ENCODE peak calls at places on chromosomes 1 and 21, in five cellular contexts. G is fibroblast of mammary gland, I is SJSA1, V is AG04450, D is tibial nerve. F is an unnamed sample.
A peak's percentile ranks its signal among the peaks of the same experiment; 100 is the strongest.

GRCh38 chr1:89844236-89844807 is 23.5 kb downstream of the LRRC8D start:
- DNase-seq in G (no peak), I (no peak), V (no peak), D (no peak), F (no peak)

GRCh38 chr1:92804721-92805169 is 19.8 kb upstream of the EVI5 start:
- DNase-seq in G (peak; percentile 87), I (peak; percentile 87), V (peak; percentile 95), D (no peak), F (no peak)

GRCh38 chr1:201347498-201348210 is 29.8 kb downstream of the TNNT2 start:
- DNase-seq in G (no peak), I (no peak), V (no peak), D (no peak), F (no peak)

GRCh38 chr1:206685749-206686485 is 1.2 kb downstream of the MAPKAPK2 start:
- DNase-seq in G (peak; percentile 70), I (peak; percentile 73), V (no peak), D (no peak), F (peak; percentile 70)

GRCh38 chr1:47211796-47212269 is 20.2 kb downstream of the TAL1 start:
- DNase-seq in G (no peak), I (no peak), V (no peak), D (no peak), F (no peak)

GRCh38 chr21:39037807-39038405 is 145.3 kb downstream of the PSMG1 start:
- DNase-seq in G (peak; percentile 25), I (no peak), V (no peak), D (no peak), F (peak; percentile 36)

GRCh38 chr21:28235169-28235892 is 757.3 kb downstream of the LTN1 start:
- DNase-seq in G (no peak), I (no peak), V (no peak), D (no peak), F (peak; percentile 9)

GRCh38 chr1:84077476-84078107 is 66.5 kb upstream of the PRKACB start:
- DNase-seq in G (peak; percentile 55), I (peak; percentile 78), V (no peak), D (peak; percentile 26), F (peak; percentile 85)

GRCh38 chr1:75640137-75640536 is 29.2 kb upstream of the SLC44A5 start:
- DNase-seq in G (no peak), I (no peak), V (no peak), D (no peak), F (no peak)

GRCh38 chr1:85573348-85573747 is 7.2 kb upstream of the CCN1 start:
- DNase-seq in G (no peak), I (no peak), V (no peak), D (no peak), F (no peak)

GRCh38 chr1:156402621-156403020 is 33.6 kb downstream of the RHBG start:
- DNase-seq in G (no peak), I (no peak), V (no peak), D (no peak), F (no peak)

GRCh38 chr1:198096390-198096789 is 60.4 kb upstream of the NEK7 start:
- DNase-seq in G (no peak), I (no peak), V (no peak), D (no peak), F (no peak)

GRCh38 chr1:30106125-30106524 is 617.3 kb downstream of the MATN1 start:
- DNase-seq in G (peak; percentile 17), I (peak; percentile 70), V (no peak), D (no peak), F (peak; percentile 88)

GRCh38 chr1:158998781-158999161 is 10.9 kb upstream of the IFI16 start:
- DNase-seq in G (peak; percentile 68), I (peak; percentile 56), V (peak; percentile 18), D (peak; percentile 54), F (peak; percentile 31)

GRCh38 chr1:159000070-159000409 is 9.7 kb upstream of the IFI16 start:
- DNase-seq in G (no peak), I (no peak), V (no peak), D (no peak), F (no peak)

GRCh38 chr1:158998037-158998780 is 11.5 kb upstream of the IFI16 start:
- DNase-seq in G (no peak), I (no peak), V (no peak), D (no peak), F (no peak)

GRCh38 chr1:158999301-159000069 is 10.2 kb upstream of the IFI16 start:
- DNase-seq in G (peak; percentile 96), I (peak; percentile 93), V (peak; percentile 81), D (peak; percentile 87), F (no peak)

DNA sequence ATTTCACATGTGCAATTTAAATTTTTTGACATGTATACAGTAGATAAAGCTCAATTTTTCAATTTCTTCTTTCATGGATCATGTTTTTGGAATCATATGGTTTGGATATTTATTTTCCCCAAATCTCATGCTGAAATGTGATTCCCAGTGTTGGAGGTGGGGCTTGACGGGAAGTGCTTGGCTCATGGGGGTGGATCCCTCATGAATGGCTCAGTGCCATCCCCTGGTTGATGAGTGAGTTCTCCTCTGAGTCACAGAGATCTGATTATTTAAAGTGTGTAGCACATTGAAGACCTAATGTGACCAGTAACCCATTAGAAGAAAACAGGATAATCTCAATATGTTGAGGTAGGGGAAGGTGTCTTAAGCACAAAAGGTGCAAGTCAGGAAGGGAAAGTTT is 9.1 kb upstream of the IFI16 start:
- DNase-seq in G (peak; percentile 97), I (peak; percentile 88), V (peak; percentile 85), D (peak; percentile 87), F (no peak)
- H3K4me3 ChIP-seq in G (peak overlapping the region; percentile 67), I (peak overlapping the region; percentile 39), V (peak overlapping the region; percentile 69), D (peak overlapping the region; percentile 38), F (no peak overlapping the region)

DNA sequence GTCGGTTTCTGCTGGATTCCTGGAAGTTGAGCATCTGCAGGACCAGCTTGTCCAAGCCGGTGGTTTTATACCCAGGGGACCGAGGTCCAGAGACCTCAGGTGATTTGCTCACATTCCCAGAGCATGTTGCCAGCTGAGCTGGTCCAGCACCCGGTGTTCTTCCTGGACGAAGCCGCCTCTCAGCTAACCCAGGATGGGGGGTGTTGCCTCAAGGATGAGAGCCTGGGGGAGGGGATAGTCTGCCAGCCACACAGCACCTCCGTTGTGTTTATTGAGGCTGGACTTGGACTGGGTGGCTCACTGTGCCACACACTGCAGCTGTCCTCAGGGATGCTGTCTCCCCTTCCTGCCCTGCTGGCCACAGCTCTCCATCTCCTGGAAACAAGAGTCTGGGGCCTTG is 1.5 kb downstream of the TMEM201 start:
- DNase-seq in G (no peak), I (no peak), V (no peak), D (no peak), F (no peak)
- H3K4me3 ChIP-seq in G (no peak overlapping the region), I (peak overlapping the region; percentile 94), V (peak overlapping the region; percentile 69), D (no peak overlapping the region), F (peak overlapping the region; percentile 46)

DNA sequence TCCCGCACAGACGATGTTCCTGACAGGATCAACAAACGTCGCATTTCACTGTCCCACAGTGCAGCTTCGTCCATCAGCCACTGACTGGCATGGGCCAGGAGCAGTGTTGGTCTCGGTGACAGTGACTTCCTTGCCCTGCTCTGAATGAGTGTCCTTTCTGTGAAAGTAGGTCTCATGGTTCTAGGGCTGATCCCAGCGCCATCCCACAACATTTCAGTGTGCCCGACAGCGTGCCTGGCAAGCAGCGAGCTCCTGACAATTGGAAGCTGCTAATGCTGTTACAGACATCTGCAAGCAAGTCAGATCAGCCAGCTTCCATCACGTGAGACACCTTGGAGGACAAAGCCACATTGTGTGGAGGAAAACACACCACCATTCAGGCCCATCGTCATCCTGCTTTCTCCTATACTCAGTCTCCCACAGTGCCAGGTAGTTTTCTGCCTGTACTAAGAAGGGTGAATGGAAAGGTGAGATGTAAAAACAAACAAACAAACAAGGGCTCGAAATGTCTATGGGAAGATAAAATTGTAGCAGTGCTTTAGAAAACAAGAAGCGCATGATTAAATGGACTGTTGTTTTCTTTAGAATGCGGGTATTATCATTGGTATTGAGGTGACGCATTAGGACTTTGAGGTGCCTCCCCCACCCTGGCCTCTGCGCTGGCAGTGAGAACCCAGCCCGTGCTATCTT is 21.9 kb downstream of the ERRFI1 start:
- DNase-seq in G (no peak), I (no peak), V (no peak), D (no peak), F (no peak)
- H3K4me3 ChIP-seq in G (peak overlapping the region; percentile 19), I (no peak overlapping the region), V (peak overlapping the region; percentile 25), D (no peak overlapping the region), F (no peak overlapping the region)

GRCh38 chr1:23601968-23602876 is 42.9 kb upstream of the ID3 start:
- DNase-seq in G (no peak), I (no peak), V (no peak), D (no peak), F (no peak)

GRCh38 chr1:23601104-23601967 is 42.0 kb upstream of the ID3 start:
- DNase-seq in G (no peak), I (no peak), V (no peak), D (no peak), F (no peak)

GRCh38 chr1:23599125-23599524 is 39.8 kb upstream of the ID3 start:
- DNase-seq in G (no peak), I (no peak), V (no peak), D (no peak), F (no peak)

GRCh38 chr1:23598424-23598823 is 39.1 kb upstream of the ID3 start:
- DNase-seq in G (no peak), I (no peak), V (no peak), D (no peak), F (no peak)

DNA sequence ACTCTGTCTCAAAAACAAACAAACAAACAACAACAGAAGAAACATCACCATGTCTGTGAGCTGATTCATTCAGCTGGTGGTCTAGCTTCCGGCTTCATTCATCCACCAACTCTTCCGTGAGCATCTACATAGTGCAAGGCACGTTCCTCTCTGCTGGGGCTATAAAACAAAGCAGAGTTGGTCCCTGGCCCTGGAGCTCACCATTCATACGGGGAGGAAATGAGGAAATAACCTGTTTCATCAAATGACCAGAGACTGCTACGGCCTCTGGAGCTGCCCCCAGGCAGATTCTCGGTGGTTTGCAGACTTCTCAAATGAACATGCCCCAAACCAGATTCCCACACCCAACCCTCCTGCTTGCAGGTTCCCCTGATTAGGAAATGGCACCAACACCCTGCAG is 41.0 kb upstream of the ID3 start:
- DNase-seq in G (no peak), I (no peak), V (no peak), D (no peak), F (no peak)
- H3K4me3 ChIP-seq in G (no peak overlapping the region), I (no peak overlapping the region), V (no peak overlapping the region), D (no peak overlapping the region), F (no peak overlapping the region)

GRCh38 chr1:26789953-26790352 is 2.2 kb downstream of the PIGV start:
- DNase-seq in G (no peak), I (no peak), V (no peak), D (no peak), F (no peak)

GRCh38 chr1:26790551-26790953 is 2.8 kb downstream of the PIGV start:
- DNase-seq in G (no peak), I (no peak), V (no peak), D (no peak), F (no peak)

GRCh38 chr1:26788836-26789611 is 1.3 kb downstream of the PIGV start:
- DNase-seq in G (peak; percentile 86), I (peak; percentile 92), V (peak; percentile 69), D (peak; percentile 66), F (peak; percentile 79)

GRCh38 chr1:26788515-26788785 is 700 bp downstream of the PIGV start:
- DNase-seq in G (no peak), I (no peak), V (no peak), D (no peak), F (no peak)

DNA sequence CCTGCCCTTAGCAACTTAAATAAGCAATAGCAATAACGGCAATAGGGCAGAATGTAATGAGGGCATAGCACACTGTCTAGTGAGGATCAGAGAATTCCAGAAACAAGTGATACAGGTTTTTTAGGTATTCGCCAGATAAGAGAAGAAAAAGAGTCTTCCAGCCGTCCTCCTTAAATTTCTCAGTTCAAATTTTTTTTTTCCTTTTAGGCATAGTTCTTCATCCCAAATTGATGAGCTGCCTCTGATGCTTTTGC is 1.8 kb downstream of the PIGV start:
- DNase-seq in G (no peak), I (no peak), V (no peak), D (no peak), F (no peak)
- H3K4me3 ChIP-seq in G (no peak overlapping the region), I (no peak overlapping the region), V (no peak overlapping the region), D (no peak overlapping the region), F (no peak overlapping the region)

F was measured in WERI-Rb-1.